ENCODE peak calls at places on chromosomes 16 and 17, in six cellular contexts. H is IMR-90; P is activated T-cell treated with anti-CD3 and anti-CD28 coated beads, Interleukin-2, amount 50 U/mL, for 24 hours; J is H7; D is RPMI7951; R is tibial nerve. C is an unnamed sample.

GRCh38 chr17:50102164-50102991 is 7.2 kb downstream of the PDK2 start:
- DNase-seq in H (no peak), J (no peak), D (peak), P (no peak), R (no peak), C (no peak)

GRCh38 chr17:50292465-50292864 is 18.2 kb downstream of the TMEM92 start:
- DNase-seq in P (no peak), R (no peak), H (peak), D (no peak), J (no peak), C (peak)

GRCh38 chr17:9213311-9213655 is 192.0 kb downstream of the NTN1 start:
- DNase-seq in P (no peak), R (no peak), H (no peak), D (no peak), J (no peak), C (no peak)

GRCh38 chr17:78922876-78923498 is 2.2 kb downstream of the TIMP2 start:
- DNase-seq in D (no peak), J (no peak), P (no peak), R (no peak), H (no peak), C (no peak)

GRCh38 chr17:68296217-68297140 is 5.2 kb downstream of the ARSG start:
- DNase-seq in P (peak), D (no peak), H (no peak), R (no peak), J (peak), C (no peak)

GRCh38 chr17:9195961-9196668 is 174.8 kb downstream of the NTN1 start:
- DNase-seq in H (no peak), P (no peak), D (no peak), J (peak), R (no peak), C (no peak)

GRCh38 chr17:66448008-66448644 is 145.7 kb downstream of the PRKCA start:
- DNase-seq in D (no peak), H (no peak), J (no peak), R (no peak), P (no peak), C (no peak)

GRCh38 chr17:50806141-50806643 is 29.2 kb upstream of the WFIKKN2 start:
- DNase-seq in H (peak), D (no peak), R (no peak), P (no peak), J (peak), C (no peak)

GRCh38 chr17:79495665-79496064 is 115.2 kb downstream of the RBFOX3 start:
- DNase-seq in H (no peak), R (no peak), P (no peak), J (no peak), D (no peak), C (no peak)

GRCh38 chr17:80997471-80998387 is 6.1 kb downstream of the CHMP6 start:
- DNase-seq in J (peak), D (peak), H (no peak), P (no peak), R (no peak), C (no peak)

GRCh38 chr17:752620-753219 is 656 bp upstream of the GEMIN4 start:
- DNase-seq in R (peak), D (peak), P (no peak), H (peak), J (peak), C (peak)

GRCh38 chr17:18143044-18143936 is 34.7 kb downstream of the MYO15A start:
- DNase-seq in D (no peak), R (no peak), P (no peak), H (peak), J (peak), C (peak)

GRCh38 chr17:4786111-4786491 is at the start of gene VMO1:
- DNase-seq in P (peak), H (no peak), J (no peak), D (peak), R (no peak), C (peak)

GRCh38 chr17:5557485-5557884 is 26.8 kb downstream of the NLRP1 start:
- DNase-seq in H (peak), D (peak), J (no peak), R (no peak), P (no peak), C (peak)

GRCh38 chr16:4372578-4373355 is 1.1 kb downstream of the VASN start:
- DNase-seq in D (peak), J (peak), H (peak), P (no peak), R (no peak), C (peak)

GRCh38 chr17:64781394-64781793 is 119.3 kb upstream of the SMURF2 start:
- DNase-seq in H (no peak), D (peak), R (no peak), J (peak), P (peak), C (peak)

GRCh38 chr17:77354721-77355455 is 214.1 kb downstream of the SEC14L1 start:
- DNase-seq in D (peak), H (peak), R (peak), P (peak), J (peak), C (peak)

GRCh38 chr17:1709403-1709891 is 730 bp downstream of the TLCD2 start:
- DNase-seq in D (no peak), H (no peak), R (no peak), J (peak), P (peak), C (peak)

GRCh38 chr17:68437979-68438877 is 19.1 kb downstream of the WIPI1 start:
- DNase-seq in D (peak), R (no peak), P (peak), J (no peak), H (peak), C (peak)

GRCh38 chr16:5064915-5065314 is 841 bp downstream of the C16orf89 start:
- DNase-seq in R (no peak), H (peak), D (no peak), P (no peak), J (no peak), C (no peak)

GRCh38 chr17:57943140-57943539 is 12.1 kb downstream of the CUEDC1 start:
- DNase-seq in H (peak), R (no peak), J (no peak), D (peak), P (no peak), C (peak)

GRCh38 chr16:1900452-1900774 is 17.8 kb downstream of the HS3ST6 start:
- DNase-seq in P (no peak), D (no peak), H (no peak), J (no peak), R (no peak), C (no peak)

GRCh38 chr17:1783834-1784611 is 22.2 kb downstream of the SERPINF1 start:
- DNase-seq in P (no peak), J (peak), R (peak), H (peak), D (peak), C (peak)

C was measured in fibroblast of villous mesenchyme.